ENCODE peak calls at places on chromosomes 6 and 20, in five cellular contexts. E, W, O, C and A are unnamed samples.

GRCh38 chr6:31004285-31004684 is 6.0 kb upstream of the MUC22 start:
- DNase-seq in E (no peak), W (no peak), O (no peak), C (no peak), A (no peak)

GRCh38 chr6:168666751-168667427 is 225.9 kb downstream of the SMOC2 start:
- DNase-seq in E (no peak), W (no peak), O (no peak), C (no peak), A (no peak)

GRCh38 chr6:119426619-119427018 is 77.1 kb upstream of the MAN1A1 start:
- DNase-seq in E (no peak), W (no peak), O (no peak), C (no peak), A (no peak)

GRCh38 chr20:41655966-41656685 is 37.9 kb upstream of the CHD6 start:
- DNase-seq in E (no peak), W (no peak), O (no peak), C (no peak), A (no peak)

GRCh38 chr6:93424303-93425064 is 5.1 kb upstream of the EPHA7 start:
- DNase-seq in E (no peak), W (no peak), O (no peak), C (no peak), A (no peak)

GRCh38 chr20:22508426-22508825 is 75.9 kb downstream of the FOXA2 start:
- DNase-seq in E (no peak), W (no peak), O (no peak), C (no peak), A (no peak)

GRCh38 chr6:71250050-71250689 is 38.4 kb upstream of the OGFRL1 start:
- DNase-seq in E (peak), W (no peak), O (no peak), C (no peak), A (no peak)

GRCh38 chr6:83879746-83880145 is 20.3 kb downstream of the CYB5R4 start:
- DNase-seq in E (no peak), W (no peak), O (no peak), C (no peak), A (no peak)

GRCh38 chr6:140857734-140858380 is 1274.9 kb upstream of the GJE1 start:
- DNase-seq in E (peak), W (no peak), O (no peak), C (no peak), A (no peak)